ENCODE peak calls at places on chromosomes 7 and 10, in four cellular contexts. D is A172, H is GM10248, U is NCI-H460. I is an unnamed sample.
A peak's percentile ranks its signal among the peaks of the same experiment; 100 is the strongest.

GRCh38 chr10:118251791-118252190 is 90.3 kb downstream of the FAM204A start:
- DNase-seq in D (no peak), H (no peak), U (no peak), I (no peak)

GRCh38 chr7:51727441-51727840 is 410.8 kb upstream of the COBL start:
- DNase-seq in D (no peak), H (no peak), U (no peak), I (no peak)

GRCh38 chr7:82078807-82079206 is 309.0 kb upstream of the HGF start:
- DNase-seq in D (no peak), H (no peak), U (no peak), I (no peak)

GRCh38 chr7:53904355-53904754 is 637.8 kb upstream of the VSTM2A start:
- DNase-seq in D (no peak), H (no peak), U (no peak), I (no peak)

GRCh38 chr7:28123752-28124151 is 56.8 kb downstream of the JAZF1 start:
- DNase-seq in D (no peak), H (no peak), U (no peak), I (no peak)

GRCh38 chr7:75056476-75056875 is 17.1 kb downstream of the RCC1L start:
- DNase-seq in D (peak; percentile 83), H (no peak), U (no peak), I (no peak)

GRCh38 chr7:114653391-114654088 is 238.9 kb downstream of the FOXP2 start:
- DNase-seq in D (no peak), H (no peak), U (no peak), I (peak; percentile 2)

GRCh38 chr7:95893484-95893883 is 121.1 kb downstream of the DYNC1I1 start:
- DNase-seq in D (no peak), H (no peak), U (no peak), I (no peak)

GRCh38 chr10:125008689-125009579 is 67.0 kb downstream of the ZRANB1 start:
- DNase-seq in D (no peak), H (no peak), U (no peak), I (no peak)

GRCh38 chr7:39744620-39745019 is 121.2 kb downstream of the RALA start:
- DNase-seq in D (no peak), H (no peak), U (no peak), I (no peak)

GRCh38 chr7:158432369-158433270 is 155.0 kb downstream of the PTPRN2 start:
- DNase-seq in D (peak; percentile 65), H (no peak), U (peak; percentile 99), I (peak; percentile 76)

GRCh38 chr7:30206466-30206865 is 71.7 kb downstream of the MTURN start:
- DNase-seq in D (peak; percentile 97), H (no peak), U (peak; percentile 9), I (peak; percentile 37)

GRCh38 chr7:47198159-47198558 is 383.8 kb downstream of the TNS3 start:
- DNase-seq in D (no peak), H (no peak), U (no peak), I (peak; percentile 18)